ENCODE peak calls at places on chromosomes 3 and 15, in seven cellular contexts. Y, U, N, H, S, M and J are unnamed samples.

GRCh38 chr3:16464499-16465150 is 48.9 kb downstream of the RFTN1 start:
- DNase-seq in M (no peak), S (no peak), N (no peak), H (no peak), Y (peak; percentile 29), U (no peak), J (no peak)

GRCh38 chr3:104911376-104911775 is 455.3 kb upstream of the ALCAM start:
- DNase-seq in N (no peak), U (no peak), H (no peak), M (no peak), S (no peak), Y (peak; percentile 31), J (no peak)

GRCh38 chr15:48285329-48286214 is 45.7 kb upstream of the DUT start:
- DNase-seq in S (peak; percentile 63), N (no peak), M (peak; percentile 83), H (no peak), Y (peak; percentile 92), U (peak; percentile 72), J (peak; percentile 63)

GRCh38 chr3:133249490-133249889 is 150.4 kb upstream of the BFSP2 start:
- DNase-seq in N (no peak), S (no peak), H (no peak), Y (no peak), U (no peak), M (no peak), J (no peak)

GRCh38 chr3:127003601-127004280 is 20.8 kb downstream of the PLXNA1 start:
- DNase-seq in H (no peak), S (no peak), U (no peak), N (no peak), Y (no peak), M (no peak), J (no peak)

GRCh38 chr3:31247850-31248618 is 284.7 kb upstream of the STT3B start:
- DNase-seq in H (no peak), S (peak; percentile 75), U (no peak), Y (no peak), M (no peak), N (peak; percentile 57), J (no peak)

GRCh38 chr3:1072040-1072439 is 20.8 kb upstream of the CNTN6 start:
- DNase-seq in U (no peak), H (no peak), S (no peak), M (no peak), Y (no peak), N (no peak), J (no peak)

GRCh38 chr15:69748131-69748530 is 295.5 kb downstream of the RPLP1 start:
- DNase-seq in N (no peak), H (no peak), U (no peak), S (no peak), M (no peak), Y (no peak), J (no peak)

GRCh38 chr3:178551916-178552321 is 15.7 kb downstream of the KCNMB2 start:
- DNase-seq in N (no peak), M (no peak), U (no peak), H (no peak), Y (peak; percentile 13), S (no peak), J (no peak)

GRCh38 chr15:76333720-76334437 is 2.7 kb upstream of the ISL2 start:
- DNase-seq in N (no peak), S (no peak), M (peak; percentile 49), U (no peak), Y (no peak), H (no peak), J (no peak)

GRCh38 chr15:49652922-49653321 is 32.1 kb downstream of the DTWD1 start:
- DNase-seq in M (no peak), H (no peak), U (no peak), N (no peak), S (no peak), Y (no peak), J (no peak)

GRCh38 chr15:62928242-62928995 is 114.1 kb upstream of the TPM1 start:
- DNase-seq in Y (peak; percentile 92), S (no peak), U (peak; percentile 77), M (peak; percentile 64), H (no peak), N (no peak), J (peak; percentile 86)